ENCODE peak calls at places on chromosomes 11 and 22, in four cellular contexts. One of them, this sample, is unnamed.
A peak's percentile ranks its signal among the peaks of the same experiment; 100 is the strongest.

GRCh38 chr22:37808294-37808657 is 542 bp downstream of the GCAT start:
- DNase-seq in BJ: no peak
- DNase-seq in stomach: no peak
- DNase-seq in K562: no peak
- DNase-seq in this sample: no peak

GRCh38 chr11:122559734-122560382 is 95.7 kb upstream of the UBASH3B start:
- DNase-seq in BJ: no peak
- DNase-seq in stomach: no peak
- DNase-seq in K562: no peak
- DNase-seq in this sample: no peak

GRCh38 chr22:36955691-36956090 is 42.3 kb downstream of the CSF2RB start:
- DNase-seq in BJ: no peak
- DNase-seq in stomach: no peak
- DNase-seq in K562: no peak
- DNase-seq in this sample: no peak

GRCh38 chr11:5807580-5807979 is 1.1 kb upstream of the OR52N2 start:
- DNase-seq in BJ: no peak
- DNase-seq in stomach: no peak
- DNase-seq in K562: no peak
- DNase-seq in this sample: no peak

GRCh38 chr11:37504925-37505324 is 906.9 kb upstream of the RAG2 start:
- DNase-seq in BJ: peak; percentile 72
- DNase-seq in stomach: no peak
- DNase-seq in K562: no peak
- DNase-seq in this sample: peak; percentile 57

GRCh38 chr22:40057652-40058051 is 62.9 kb downstream of the FAM83F start:
- DNase-seq in BJ: no peak
- DNase-seq in stomach: no peak
- DNase-seq in K562: no peak
- DNase-seq in this sample: no peak

GRCh38 chr11:14967581-14968214 is 4.5 kb downstream of the CALCA start:
- DNase-seq in BJ: no peak
- DNase-seq in stomach: no peak
- DNase-seq in K562: no peak
- DNase-seq in this sample: no peak

GRCh38 chr11:92166335-92166734 is 58.3 kb upstream of the FAT3 start:
- DNase-seq in BJ: no peak
- DNase-seq in stomach: no peak
- DNase-seq in K562: no peak
- DNase-seq in this sample: no peak

GRCh38 chr22:18096823-18097222 is 13.8 kb upstream of the TUBA8 start:
- DNase-seq in BJ: no peak
- DNase-seq in stomach: no peak
- DNase-seq in K562: no peak
- DNase-seq in this sample: no peak

GRCh38 chr11:8292351-8292750 is 28.7 kb upstream of the LMO1 start:
- DNase-seq in BJ: no peak
- DNase-seq in stomach: no peak
- DNase-seq in K562: no peak
- DNase-seq in this sample: no peak

GRCh38 chr22:46139895-46140350 is 10.4 kb upstream of the PPARA start:
- DNase-seq in BJ: no peak
- DNase-seq in stomach: no peak
- DNase-seq in K562: no peak
- DNase-seq in this sample: no peak

GRCh38 chr11:35190804-35191348 is 51.9 kb downstream of the CD44 start:
- DNase-seq in BJ: no peak
- DNase-seq in stomach: no peak
- DNase-seq in K562: no peak
- DNase-seq in this sample: no peak

GRCh38 chr11:93504110-93505095 is 38.8 kb downstream of the SMCO4 start:
- DNase-seq in BJ: no peak
- DNase-seq in stomach: no peak
- DNase-seq in K562: no peak
- DNase-seq in this sample: no peak

GRCh38 chr11:115580927-115581680 is 76.9 kb upstream of the CADM1 start:
- DNase-seq in BJ: peak; percentile 3
- DNase-seq in stomach: peak; percentile 51
- DNase-seq in K562: no peak
- DNase-seq in this sample: no peak

GRCh38 chr11:119650251-119650650 is 78.7 kb downstream of the NECTIN1 start:
- DNase-seq in BJ: no peak
- DNase-seq in stomach: no peak
- DNase-seq in K562: no peak
- DNase-seq in this sample: no peak

GRCh38 chr11:18617688-18618340 is 16.3 kb downstream of the SPTY2D1 start:
- DNase-seq in BJ: no peak
- DNase-seq in stomach: no peak
- DNase-seq in K562: no peak
- DNase-seq in this sample: no peak

GRCh38 chr11:88042238-88043032 is 132.8 kb downstream of the RAB38 start:
- DNase-seq in BJ: no peak
- DNase-seq in stomach: no peak
- DNase-seq in K562: no peak
- DNase-seq in this sample: no peak

GRCh38 chr11:64146036-64146943 is 19.6 kb downstream of the MACROD1 start:
- DNase-seq in BJ: no peak
- DNase-seq in stomach: peak; percentile 70
- DNase-seq in K562: peak; percentile 83
- DNase-seq in this sample: no peak

GRCh38 chr22:19873138-19873959 is 18.7 kb upstream of the GNB1L start:
- DNase-seq in BJ: no peak
- DNase-seq in stomach: no peak
- DNase-seq in K562: no peak
- DNase-seq in this sample: no peak

GRCh38 chr11:44416776-44417175 is 106.8 kb upstream of the ALX4 start:
- DNase-seq in BJ: no peak
- DNase-seq in stomach: no peak
- DNase-seq in K562: no peak
- DNase-seq in this sample: peak; percentile 7

GRCh38 chr11:86435711-86436110 is 61.0 kb downstream of the CCDC81 start:
- DNase-seq in BJ: no peak
- DNase-seq in stomach: no peak
- DNase-seq in K562: no peak
- DNase-seq in this sample: no peak

GRCh38 chr11:47786373-47786772 is 19.2 kb upstream of the FNBP4 start:
- DNase-seq in BJ: no peak
- DNase-seq in stomach: no peak
- DNase-seq in K562: no peak
- DNase-seq in this sample: no peak

GRCh38 chr11:69716891-69717747 is 13.3 kb upstream of the FGF19 start:
- DNase-seq in BJ: no peak
- DNase-seq in stomach: no peak
- DNase-seq in K562: no peak
- DNase-seq in this sample: no peak

GRCh38 chr11:69718912-69719311 is 15.1 kb upstream of the FGF19 start:
- DNase-seq in BJ: no peak
- DNase-seq in stomach: no peak
- DNase-seq in K562: no peak
- DNase-seq in this sample: no peak

GRCh38 chr11:69715446-69715845 is 11.6 kb upstream of the FGF19 start:
- DNase-seq in BJ: no peak
- DNase-seq in stomach: no peak
- DNase-seq in K562: no peak
- DNase-seq in this sample: no peak

GRCh38 chr11:69716099-69716498 is 12.3 kb upstream of the FGF19 start:
- DNase-seq in BJ: no peak
- DNase-seq in stomach: no peak
- DNase-seq in K562: no peak
- DNase-seq in this sample: no peak

GRCh38 chr11:69718147-69718546 is 14.3 kb upstream of the FGF19 start:
- DNase-seq in BJ: no peak
- DNase-seq in stomach: no peak
- DNase-seq in K562: peak; percentile 72
- DNase-seq in this sample: no peak
- TF ChIP-seq CTCF in BJ: peak; percentile 51
- TF ChIP-seq CTCF in stomach: no peak
- TF ChIP-seq CTCF in K562: peak; percentile 50
- TF ChIP-seq CTCF in this sample: peak; percentile 68

GRCh38 chr11:58165504-58166106 is 23.3 kb upstream of the OR9Q2 start:
- DNase-seq in BJ: no peak
- DNase-seq in stomach: no peak
- DNase-seq in K562: no peak
- DNase-seq in this sample: no peak
- H3K4me3 ChIP-seq in BJ: no peak overlapping the region
- H3K4me3 ChIP-seq in stomach: no peak overlapping the region
- H3K4me3 ChIP-seq in K562: no peak overlapping the region
- H3K4me3 ChIP-seq in this sample: no peak overlapping the region

GRCh38 chr22:50467341-50467740 is 7.5 kb downstream of the SBF1 start:
- DNase-seq in BJ: no peak
- DNase-seq in stomach: no peak
- DNase-seq in K562: no peak
- DNase-seq in this sample: no peak
- H3K36me3 ChIP-seq in BJ: peaks cover 51% of the 10 kb centered on the region
- H3K36me3 ChIP-seq in stomach: peaks cover 61% of the 10 kb centered on the region
- H3K36me3 ChIP-seq in K562: peaks cover 33% of the 10 kb centered on the region
- H3K36me3 ChIP-seq in this sample: no peaks in the 10 kb centered on the region

GRCh38 chr11:108966978-108967377 is 302.1 kb downstream of the DDX10 start:
- DNase-seq in BJ: no peak
- DNase-seq in stomach: no peak
- DNase-seq in K562: no peak
- DNase-seq in this sample: no peak

GRCh38 chr11:108970221-108970991 is 305.5 kb downstream of the DDX10 start:
- DNase-seq in BJ: no peak
- DNase-seq in stomach: no peak
- DNase-seq in K562: no peak
- DNase-seq in this sample: no peak

GRCh38 chr11:108966206-108966605 is 301.3 kb downstream of the DDX10 start:
- DNase-seq in BJ: no peak
- DNase-seq in stomach: no peak
- DNase-seq in K562: no peak
- DNase-seq in this sample: no peak

GRCh38 chr11:108965602-108966001 is 300.7 kb downstream of the DDX10 start:
- DNase-seq in BJ: no peak
- DNase-seq in stomach: no peak
- DNase-seq in K562: no peak
- DNase-seq in this sample: no peak

GRCh38 chr11:108967571-108967970 is 302.7 kb downstream of the DDX10 start:
- DNase-seq in BJ: no peak
- DNase-seq in stomach: no peak
- DNase-seq in K562: no peak
- DNase-seq in this sample: no peak
- TF ChIP-seq CTCF in BJ: no peak
- TF ChIP-seq CTCF in stomach: no peak
- TF ChIP-seq CTCF in K562: no peak
- TF ChIP-seq CTCF in this sample: no peak

DNA sequence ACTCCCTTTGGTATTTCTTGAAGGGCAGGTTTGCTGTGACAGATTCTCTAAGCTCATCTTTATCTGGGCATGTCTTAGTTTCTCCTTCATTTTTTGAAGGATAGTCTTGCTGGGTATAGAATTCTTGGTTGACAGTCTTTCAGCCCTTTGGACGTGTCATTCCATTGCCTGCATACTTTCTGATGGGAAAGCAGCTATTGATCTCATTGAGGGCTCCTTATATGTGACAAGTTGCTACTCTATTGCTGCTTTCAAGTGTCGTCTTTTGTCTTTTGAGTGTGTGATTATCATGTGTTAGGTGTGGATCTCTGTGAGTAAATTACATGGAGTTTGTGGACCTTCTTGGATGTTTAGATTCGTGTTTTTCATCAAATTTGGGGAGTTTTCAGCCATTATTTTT is 21.9 kb downstream of the IGHMBP2 start:
- DNase-seq in BJ: no peak
- DNase-seq in stomach: no peak
- DNase-seq in K562: no peak
- DNase-seq in this sample: no peak
- H3K4me3 ChIP-seq in BJ: no peak overlapping the region
- H3K4me3 ChIP-seq in stomach: no peak overlapping the region
- H3K4me3 ChIP-seq in K562: no peak overlapping the region
- H3K4me3 ChIP-seq in this sample: no peak overlapping the region

GRCh38 chr11:126467471-126467870 is 112.0 kb downstream of the ST3GAL4 start:
- DNase-seq in BJ: no peak
- DNase-seq in stomach: no peak
- DNase-seq in K562: no peak
- DNase-seq in this sample: no peak

GRCh38 chr11:126468102-126468521 is 112.6 kb downstream of the ST3GAL4 start:
- DNase-seq in BJ: no peak
- DNase-seq in stomach: no peak
- DNase-seq in K562: no peak
- DNase-seq in this sample: no peak

GRCh38 chr11:126466288-126467045 is 111.0 kb downstream of the ST3GAL4 start:
- DNase-seq in BJ: no peak
- DNase-seq in stomach: no peak
- DNase-seq in K562: no peak
- DNase-seq in this sample: no peak

GRCh38 chr11:126465573-126466287 is 110.2 kb downstream of the ST3GAL4 start:
- DNase-seq in BJ: no peak
- DNase-seq in stomach: peak; percentile 30
- DNase-seq in K562: no peak
- DNase-seq in this sample: no peak

DNA sequence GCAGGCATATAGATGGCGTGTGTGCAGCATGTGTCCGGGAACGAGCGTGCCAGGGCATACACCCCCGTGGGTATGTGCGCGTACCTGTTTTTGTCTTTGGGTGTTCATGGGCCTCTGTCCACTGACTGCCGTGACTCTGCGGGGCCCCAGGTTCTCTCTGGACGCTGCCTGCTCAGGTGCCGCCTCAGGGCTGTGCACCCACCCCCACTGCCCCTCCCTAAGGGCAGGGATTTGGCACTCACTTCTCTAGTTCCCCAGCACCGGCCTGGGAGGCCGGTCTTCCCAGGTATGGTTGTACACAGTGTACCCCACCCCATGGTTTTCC is 111.5 kb downstream of the ST3GAL4 start:
- DNase-seq in BJ: no peak
- DNase-seq in stomach: no peak
- DNase-seq in K562: no peak
- DNase-seq in this sample: no peak
- H3K36me3 ChIP-seq in BJ: no peaks in the 10 kb centered on the region
- H3K36me3 ChIP-seq in stomach: no peaks in the 10 kb centered on the region
- H3K36me3 ChIP-seq in K562: no peaks in the 10 kb centered on the region
- H3K36me3 ChIP-seq in this sample: no peaks in the 10 kb centered on the region